ENCODE peak calls at places on chromosomes 1 and 21, in eight cellular contexts. O is testis; R is cardiac fibroblast; U is CD8-positive, alpha-beta T cell; V is kidney; Z is fibroblast of mammary gland; X is Peyer's patch; Q is foreskin fibroblast. J is an unnamed sample.

GRCh38 chr1:22875851-22876250 is 96.8 kb downstream of the LACTBL1 start:
- DNase-seq in Q (no peak), X (no peak), R (no peak), V (no peak), O (no peak), Z (no peak), U (no peak), J (no peak)

GRCh38 chr1:30299393-30299792 is 424.0 kb downstream of the MATN1 start:
- DNase-seq in U (no peak), Q (no peak), X (no peak), O (no peak), R (no peak), Z (no peak), V (no peak), J (no peak)

GRCh38 chr1:2643414-2644077 is 10.7 kb upstream of the MMEL1 start:
- DNase-seq in R (no peak), V (peak), Q (no peak), X (peak), U (no peak), O (no peak), Z (no peak), J (no peak)

GRCh38 chr1:55702064-55702463 is 486.9 kb upstream of the USP24 start:
- DNase-seq in X (no peak), O (no peak), U (no peak), Z (peak), R (peak), Q (no peak), V (no peak), J (no peak)

GRCh38 chr1:43537423-43538142 is 6.9 kb downstream of the PTPRF start:
- DNase-seq in V (peak), Z (no peak), O (no peak), X (peak), U (no peak), Q (no peak), R (peak), J (no peak)

GRCh38 chr1:31593770-31594632 is 17.7 kb downstream of the TINAGL1 start:
- DNase-seq in Q (no peak), U (peak), O (peak), V (peak), Z (peak), R (peak), X (peak), J (peak)

GRCh38 chr1:204296431-204296988 is 63.2 kb downstream of the PLEKHA6 start:
- DNase-seq in O (peak), Z (peak), R (no peak), Q (peak), V (peak), X (no peak), U (no peak), J (no peak)

GRCh38 chr1:118148034-118148433 is 37.0 kb downstream of the SPAG17 start:
- DNase-seq in O (peak), X (no peak), V (no peak), Q (no peak), Z (no peak), U (no peak), R (no peak), J (no peak)

GRCh38 chr1:186761358-186761757 is 67.4 kb upstream of the PLA2G4A start:
- DNase-seq in V (no peak), R (no peak), O (no peak), Z (no peak), X (no peak), Q (no peak), U (no peak), J (no peak)

GRCh38 chr1:11144563-11145256 is 44.4 kb upstream of the ANGPTL7 start:
- DNase-seq in R (no peak), Q (no peak), O (no peak), U (no peak), Z (no peak), V (no peak), X (no peak), J (no peak)

GRCh38 chr1:119737040-119737682 is 25.4 kb downstream of the PHGDH start:
- DNase-seq in Q (no peak), U (no peak), X (peak), R (no peak), O (peak), V (peak), Z (no peak), J (no peak)

GRCh38 chr1:168774241-168774640 is 45.2 kb upstream of the DPT start:
- DNase-seq in Q (no peak), Z (peak), R (peak), V (no peak), O (peak), X (no peak), U (no peak), J (no peak)

GRCh38 chr1:108606478-108606877 is 46.6 kb downstream of the EEIG2 start:
- DNase-seq in O (no peak), V (no peak), X (no peak), Z (no peak), Q (no peak), R (no peak), U (no peak), J (no peak)

DNA sequence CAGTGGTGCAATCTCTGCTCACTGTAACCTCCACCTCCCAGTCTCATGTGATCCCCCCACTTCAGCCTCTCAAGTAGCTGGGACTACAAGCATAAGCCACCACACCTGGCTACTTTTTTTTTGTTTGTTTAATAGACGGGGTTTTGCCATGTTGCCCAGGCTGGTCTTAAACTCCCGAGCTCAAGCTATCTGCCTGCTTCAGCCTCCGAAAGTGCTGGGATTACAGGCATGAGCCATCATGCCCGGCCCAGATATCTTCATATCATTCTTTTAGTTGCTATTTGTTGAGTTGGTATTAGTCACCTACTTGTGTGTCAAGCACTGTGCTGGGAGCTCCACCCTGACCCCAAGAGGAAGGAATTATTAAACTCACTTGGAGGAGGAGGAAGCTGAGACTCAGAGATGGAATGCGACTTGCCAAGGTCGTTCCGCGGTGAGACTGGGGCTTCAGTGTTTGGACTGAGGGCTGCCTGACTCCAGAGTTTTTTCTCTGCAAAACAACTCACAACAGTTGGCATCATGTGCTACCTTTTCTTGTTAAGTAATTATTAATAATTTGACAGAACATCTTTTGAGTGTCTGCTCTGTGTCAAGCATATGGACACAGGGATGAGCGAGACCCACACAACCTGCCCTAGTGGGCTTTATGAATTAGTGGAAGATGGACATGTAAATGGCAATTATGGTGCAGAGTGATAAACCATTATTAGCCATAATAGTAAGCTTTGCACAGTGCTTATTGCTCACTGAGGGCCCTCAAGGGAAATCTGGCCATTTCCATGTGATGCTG is 132.0 kb downstream of the FOXD2 start:
- DNase-seq in V (no peak), U (no peak), R (peak), O (peak), X (peak), Z (peak), Q (peak), J (no peak)
- TF ChIP-seq CTCF in V (peak), U (no peak), R (peak), O (no peak), X (no peak), Z (peak), Q (peak), J (no peak)

GRCh38 chr1:231583376-231583775 is 43.2 kb upstream of the DISC1 start:
- DNase-seq in O (no peak), V (no peak), U (no peak), Z (no peak), R (no peak), X (no peak), Q (no peak), J (no peak)

GRCh38 chr1:231584117-231584516 is 42.5 kb upstream of the DISC1 start:
- DNase-seq in R (peak), X (no peak), Q (peak), Z (peak), U (no peak), V (no peak), O (peak), J (no peak)

GRCh38 chr1:231580874-231581273 is 45.7 kb upstream of the DISC1 start:
- DNase-seq in X (no peak), V (no peak), R (no peak), U (no peak), Z (no peak), Q (no peak), O (no peak), J (no peak)

GRCh38 chr1:231576804-231577718 is 48.6 kb downstream of the TSNAX start:
- DNase-seq in O (no peak), Q (no peak), V (no peak), R (no peak), Z (no peak), U (no peak), X (no peak), J (no peak)

GRCh38 chr1:231581859-231582258 is 44.7 kb upstream of the DISC1 start:
- DNase-seq in R (no peak), Z (no peak), O (no peak), U (no peak), X (no peak), Q (no peak), V (no peak), J (no peak)
- TF ChIP-seq CTCF in R (no peak), Z (no peak), O (no peak), U (no peak), X (no peak), Q (no peak), V (no peak), J (no peak)

DNA sequence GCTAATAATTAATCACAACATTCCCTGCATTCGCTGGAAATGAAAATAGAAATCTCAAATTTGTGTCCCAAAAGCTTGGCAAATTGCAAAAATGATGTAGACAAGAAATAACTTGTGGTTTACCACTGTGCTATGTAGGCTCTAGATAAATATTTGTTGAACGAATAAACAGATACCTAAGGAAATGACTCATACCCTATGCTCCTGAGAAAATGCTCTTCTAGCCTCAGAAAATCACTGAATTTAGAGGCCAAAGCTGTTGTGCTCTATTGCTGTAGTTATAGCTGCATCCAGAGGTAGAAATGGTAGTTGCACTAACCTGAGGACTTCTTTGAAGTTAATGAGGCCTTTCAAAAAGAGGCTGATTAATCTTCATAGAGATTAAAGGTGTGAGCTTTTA is 142.0 kb upstream of the ZNHIT6 start:
- DNase-seq in X (no peak), U (no peak), Z (peak), O (no peak), Q (peak), R (peak), V (no peak), J (no peak)
- TF ChIP-seq CTCF in X (no peak), U (no peak), Z (peak), O (no peak), Q (peak), R (peak), V (no peak), J (no peak)

GRCh38 chr1:12636098-12636950 is 7.6 kb upstream of the AADACL4 start:
- DNase-seq in Z (peak), U (no peak), O (peak), X (no peak), R (peak), V (no peak), Q (no peak), J (no peak)

GRCh38 chr1:12637693-12638092 is 6.2 kb upstream of the AADACL4 start:
- DNase-seq in Z (no peak), X (no peak), U (no peak), Q (no peak), V (no peak), O (no peak), R (no peak), J (no peak)

GRCh38 chr1:12634156-12634555 is 9.7 kb upstream of the AADACL4 start:
- DNase-seq in U (no peak), O (no peak), X (no peak), R (no peak), Q (no peak), V (no peak), Z (no peak), J (no peak)

GRCh38 chr1:12631571-12631970 is 12.3 kb upstream of the AADACL4 start:
- DNase-seq in O (no peak), R (no peak), X (no peak), V (no peak), U (no peak), Z (no peak), Q (no peak), J (no peak)

GRCh38 chr1:12634696-12635202 is 9.1 kb upstream of the AADACL4 start:
- DNase-seq in U (no peak), O (no peak), V (no peak), Q (no peak), X (no peak), Z (no peak), R (no peak), J (no peak)
- TF ChIP-seq CTCF in U (no peak), O (no peak), V (no peak), Q (no peak), X (no peak), Z (no peak), R (no peak), J (no peak)

GRCh38 chr1:64895500-64895899 is 70.8 kb downstream of the JAK1 start:
- DNase-seq in O (no peak), Z (no peak), Q (no peak), X (no peak), V (no peak), U (no peak), R (no peak), J (no peak)
- TF ChIP-seq CTCF in O (no peak), Z (no peak), Q (no peak), X (no peak), V (no peak), U (no peak), R (no peak), J (no peak)

DNA sequence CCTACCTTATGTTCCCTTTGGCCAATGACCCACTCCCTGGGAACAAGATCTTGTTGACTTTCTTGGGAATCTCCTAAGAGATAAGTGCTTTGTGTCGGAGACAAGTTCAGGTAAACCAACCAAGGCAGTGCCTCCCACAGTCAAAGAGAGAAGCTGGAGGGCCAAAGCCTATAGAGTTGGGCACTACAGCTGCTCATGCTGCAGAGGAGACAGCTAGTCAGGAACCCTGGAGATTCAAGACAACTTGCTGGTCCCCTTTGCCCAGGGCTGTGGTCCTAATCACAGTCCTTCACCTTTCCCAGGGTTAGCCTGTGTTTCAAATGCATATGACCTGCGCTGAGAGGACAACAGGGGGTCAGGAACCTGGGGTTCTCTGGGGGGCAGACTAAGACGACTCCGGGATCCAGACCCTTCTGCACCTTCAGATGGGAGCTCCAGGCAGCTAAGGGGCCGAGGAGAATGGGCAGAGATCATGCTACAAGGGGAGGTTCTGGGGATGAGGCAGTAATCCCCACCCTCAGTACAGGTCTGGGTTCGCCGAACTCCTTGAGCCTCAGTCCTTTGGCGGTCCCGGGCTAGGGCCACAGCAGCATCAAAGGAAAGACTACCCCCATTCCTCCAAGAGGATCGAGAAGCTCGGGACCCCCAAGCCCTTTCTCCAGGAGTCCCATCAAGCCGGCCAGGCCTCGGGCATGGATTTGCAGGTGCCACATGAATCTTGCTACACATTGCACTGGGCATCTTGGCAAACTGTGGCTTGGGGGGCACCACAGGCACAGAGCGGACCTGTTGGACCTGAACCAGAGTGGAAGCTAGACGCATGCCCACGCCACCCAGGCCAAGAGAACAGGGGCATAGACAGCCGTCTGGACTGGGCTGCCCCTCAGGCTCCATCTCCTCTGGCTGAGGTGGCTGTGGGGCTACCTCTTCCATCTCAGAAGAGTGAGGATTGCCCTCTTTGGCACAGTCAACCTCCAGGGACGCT is 2.0 kb upstream of the USF1 start:
- DNase-seq in V (no peak), O (no peak), R (no peak), U (no peak), X (no peak), Z (no peak), Q (no peak), J (no peak)
- TF ChIP-seq CTCF in V (no peak), O (no peak), R (no peak), U (no peak), X (no peak), Z (no peak), Q (no peak), J (no peak)

DNA sequence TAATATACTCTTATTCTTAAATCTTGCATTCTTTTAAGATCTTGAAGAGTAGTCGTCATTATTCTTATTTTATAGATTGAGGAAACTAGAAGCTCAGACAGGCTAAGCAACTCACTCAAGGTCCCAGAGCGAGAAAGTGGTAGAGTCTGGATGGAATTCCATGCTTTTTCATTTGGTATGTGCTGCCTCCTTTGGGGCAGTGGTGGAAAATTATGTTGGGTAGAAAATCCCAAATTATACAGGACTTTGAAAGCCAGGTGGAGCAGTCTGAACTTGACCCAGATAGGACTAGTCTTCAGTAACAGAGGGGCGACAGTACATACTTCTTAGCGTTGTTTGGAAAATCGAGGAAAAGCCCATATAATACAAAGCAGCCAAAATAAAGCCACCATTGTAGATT is 205.6 kb downstream of the ATG4C start:
- DNase-seq in O (no peak), U (no peak), X (no peak), Z (no peak), V (no peak), R (no peak), Q (no peak), J (no peak)
- TF ChIP-seq CTCF in O (no peak), U (no peak), X (no peak), Z (peak), V (peak), R (no peak), Q (no peak), J (no peak)

DNA sequence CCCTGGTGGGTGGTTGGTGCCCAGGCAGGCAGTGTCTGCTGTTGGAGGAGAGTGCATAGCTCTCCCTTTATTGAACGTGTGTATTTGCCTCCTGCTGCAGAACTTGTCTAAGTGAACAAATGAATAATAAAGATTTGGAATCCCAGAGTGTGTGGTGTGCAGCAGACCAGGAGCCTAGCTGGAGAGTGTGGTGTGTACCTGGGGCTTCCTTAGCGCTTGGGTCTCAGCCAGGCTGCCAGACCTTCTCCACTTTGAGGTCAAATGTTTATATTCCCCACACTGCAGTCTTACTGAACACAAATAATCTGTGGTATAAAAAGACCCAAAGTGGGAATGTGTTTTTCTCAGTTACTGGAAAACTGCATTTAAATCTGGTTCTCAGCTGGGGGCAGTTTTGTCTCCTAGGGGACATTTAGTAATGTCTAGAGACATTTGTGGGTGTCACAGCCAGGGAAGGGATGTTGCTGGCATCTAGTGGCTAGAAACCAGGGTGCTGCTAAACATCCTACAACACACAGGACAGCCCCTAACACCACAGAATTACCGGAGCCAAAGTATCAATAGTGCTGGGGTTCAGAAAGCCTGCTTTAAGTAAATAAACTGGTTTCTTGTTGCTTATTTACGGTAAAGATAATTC is 23.6 kb downstream of the SLC37A1 start:
- DNase-seq in R (peak), X (peak), Z (no peak), V (no peak), U (no peak), O (no peak), Q (no peak), J (no peak)
- TF ChIP-seq CTCF in R (peak), X (no peak), Z (peak), V (peak), U (no peak), O (no peak), Q (no peak), J (no peak)